ENCODE peak calls at places on chromosomes 6 and 20, in eight cellular contexts. O, U, E, A, T, W, R and L are unnamed samples.

GRCh38 chr20:33053291-33054106 is at the start of gene BPIFB3:
- DNase-seq in O (no peak), U (no peak), E (no peak), A (no peak), T (no peak), W (no peak), R (no peak), L (no peak)

GRCh38 chr20:62439218-62439617 is 11.9 kb upstream of the RBBP8NL start:
- DNase-seq in O (no peak), U (no peak), E (no peak), A (no peak), T (no peak), W (no peak), R (no peak), L (peak; percentile 25)

GRCh38 chr6:106857771-106858652 is 116.5 kb downstream of the CD24 start:
- DNase-seq in O (no peak), U (no peak), E (no peak), A (no peak), T (no peak), W (no peak), R (no peak), L (no peak)

GRCh38 chr6:13573669-13574110 is 711 bp upstream of the SIRT5 start:
- DNase-seq in O (peak; percentile 1), U (peak; percentile 10), E (no peak), A (no peak), T (no peak), W (no peak), R (no peak), L (no peak)

GRCh38 chr6:43796910-43797890 is 27.2 kb downstream of the VEGFA start:
- DNase-seq in O (no peak), U (no peak), E (no peak), A (no peak), T (no peak), W (no peak), R (no peak), L (no peak)

GRCh38 chr6:157669747-157670216 is 153.3 kb upstream of the SNX9 start:
- DNase-seq in O (no peak), U (no peak), E (peak; percentile 96), A (peak; percentile 88), T (no peak), W (no peak), R (no peak), L (no peak)

GRCh38 chr6:15779726-15780125 is 116.9 kb upstream of the DTNBP1 start:
- DNase-seq in O (no peak), U (no peak), E (no peak), A (no peak), T (no peak), W (no peak), R (no peak), L (no peak)

GRCh38 chr20:8176276-8176675 is 44.2 kb downstream of the PLCB1 start:
- DNase-seq in O (no peak), U (no peak), E (no peak), A (no peak), T (no peak), W (no peak), R (no peak), L (no peak)

GRCh38 chr6:168099201-168100010 is 20.4 kb upstream of the FRMD1 start:
- DNase-seq in O (no peak), U (no peak), E (peak; percentile 67), A (peak; percentile 67), T (no peak), W (no peak), R (no peak), L (no peak)

GRCh38 chr20:6590891-6591679 is 176.4 kb upstream of the BMP2 start:
- DNase-seq in O (no peak), U (no peak), E (no peak), A (no peak), T (peak; percentile 57), W (peak; percentile 88), R (no peak), L (no peak)

GRCh38 chr6:158564243-158565121 is 4.6 kb downstream of the TMEM181 start:
- DNase-seq in O (peak; percentile 29), U (peak; percentile 24), E (peak; percentile 52), A (no peak), T (no peak), W (no peak), R (no peak), L (no peak)

GRCh38 chr6:24127316-24127715 is 1.3 kb downstream of the NRSN1 start:
- DNase-seq in O (no peak), U (no peak), E (no peak), A (no peak), T (no peak), W (no peak), R (no peak), L (no peak)

GRCh38 chr6:45640081-45640491 is 262.4 kb upstream of the SUPT3H start:
- DNase-seq in O (no peak), U (no peak), E (no peak), A (no peak), T (no peak), W (no peak), R (no peak), L (no peak)

GRCh38 chr6:68873236-68873635 is 238.2 kb downstream of the ADGRB3 start:
- DNase-seq in O (no peak), U (no peak), E (no peak), A (no peak), T (no peak), W (no peak), R (no peak), L (no peak)

GRCh38 chr6:44800171-44800671 is 412.7 kb downstream of the CDC5L start:
- DNase-seq in O (no peak), U (no peak), E (no peak), A (no peak), T (no peak), W (no peak), R (peak; percentile 81), L (no peak)

GRCh38 chr6:44869321-44869897 is 458.7 kb upstream of the RUNX2 start:
- DNase-seq in O (no peak), U (no peak), E (no peak), A (no peak), T (no peak), W (no peak), R (no peak), L (no peak)

GRCh38 chr20:51481311-51481997 is 61.1 kb downstream of the NFATC2 start:
- DNase-seq in O (peak; percentile 37), U (peak; percentile 50), E (peak; percentile 60), A (peak; percentile 30), T (no peak), W (no peak), R (no peak), L (no peak)

GRCh38 chr6:138088307-138088744 is 18.9 kb downstream of the PERP start:
- DNase-seq in O (no peak), U (no peak), E (no peak), A (no peak), T (peak; percentile 24), W (peak; percentile 73), R (no peak), L (no peak)

GRCh38 chr6:85669735-85670194 is 27.1 kb upstream of the SYNCRIP start:
- DNase-seq in O (peak; percentile 59), U (no peak), E (no peak), A (no peak), T (no peak), W (no peak), R (no peak), L (peak; percentile 45)

GRCh38 chr20:32354592-32355416 is 3.3 kb upstream of the ASXL1 start:
- DNase-seq in O (no peak), U (no peak), E (no peak), A (no peak), T (peak; percentile 66), W (peak; percentile 63), R (no peak), L (peak; percentile 63)

GRCh38 chr6:158376650-158377081 is 64.4 kb downstream of the TULP4 start:
- DNase-seq in O (no peak), U (no peak), E (no peak), A (no peak), T (no peak), W (no peak), R (no peak), L (no peak)

GRCh38 chr6:63529498-63529897 is 42.8 kb upstream of the LOC128125822 start:
- DNase-seq in O (no peak), U (no peak), E (no peak), A (no peak), T (no peak), W (no peak), R (no peak), L (no peak)

GRCh38 chr6:13635948-13636658 is 21.0 kb downstream of the NOL7 start:
- DNase-seq in O (no peak), U (no peak), E (no peak), A (no peak), T (no peak), W (no peak), R (no peak), L (no peak)

GRCh38 chr20:44073011-44073674 is 113.8 kb downstream of the JPH2 start:
- DNase-seq in O (no peak), U (no peak), E (no peak), A (no peak), T (no peak), W (no peak), R (no peak), L (no peak)

GRCh38 chr20:31967830-31968249 is at the start of gene XKR7:
- DNase-seq in O (no peak), U (no peak), E (no peak), A (peak; percentile 84), T (no peak), W (no peak), R (peak; percentile 43), L (no peak)

GRCh38 chr20:58650181-58650775 is 805 bp upstream of the STX16 start:
- DNase-seq in O (peak; percentile 32), U (no peak), E (no peak), A (peak; percentile 91), T (no peak), W (no peak), R (no peak), L (no peak)

GRCh38 chr6:6820688-6821238 is 232.2 kb downstream of the LY86 start:
- DNase-seq in O (no peak), U (no peak), E (peak; percentile 35), A (no peak), T (no peak), W (no peak), R (peak; percentile 99), L (no peak)

GRCh38 chr6:12504325-12504966 is 212.1 kb upstream of the PHACTR1 start:
- DNase-seq in O (no peak), U (no peak), E (no peak), A (no peak), T (no peak), W (no peak), R (no peak), L (peak; percentile 66)

GRCh38 chr20:40741507-40742106 is 52.6 kb upstream of the MAFB start:
- DNase-seq in O (peak; percentile 16), U (peak; percentile 23), E (no peak), A (no peak), T (no peak), W (no peak), R (peak; percentile 4), L (peak; percentile 85)

GRCh38 chr6:92339891-92340290 is 1079.5 kb downstream of the EPHA7 start:
- DNase-seq in O (no peak), U (no peak), E (no peak), A (no peak), T (no peak), W (no peak), R (no peak), L (no peak)

GRCh38 chr6:47897233-47897632 is 115.4 kb downstream of the OPN5 start:
- DNase-seq in O (no peak), U (no peak), E (no peak), A (no peak), T (no peak), W (no peak), R (no peak), L (no peak)

GRCh38 chr6:138593100-138593877 is 94.0 kb upstream of the NHSL1 start:
- DNase-seq in O (peak; percentile 14), U (peak; percentile 36), E (no peak), A (no peak), T (peak; percentile 31), W (peak; percentile 95), R (no peak), L (peak; percentile 23)

GRCh38 chr6:139402935-139403386 is 28.5 kb upstream of the CITED2 start:
- DNase-seq in O (no peak), U (no peak), E (no peak), A (no peak), T (no peak), W (no peak), R (no peak), L (no peak)

GRCh38 chr6:108862479-108863191 is 14.4 kb downstream of the ARMC2 start:
- DNase-seq in O (no peak), U (no peak), E (peak; percentile 85), A (no peak), T (no peak), W (no peak), R (no peak), L (no peak)